ENCODE peak calls at places on chromosomes 12 and 14, in eight cellular contexts. G, S, O, Q, T, D, N and H are unnamed samples.

GRCh38 chr14:56979961-56980360 is 169.7 kb upstream of the OTX2 start:
- DNase-seq in T (no peak), N (no peak), S (no peak), G (no peak), O (no peak), Q (no peak), D (no peak), H (no peak)

GRCh38 chr12:113097716-113098427 is 37.7 kb downstream of the RASAL1 start:
- DNase-seq in G (no peak), N (no peak), T (peak; percentile 71), O (no peak), D (no peak), S (no peak), Q (no peak), H (no peak)

GRCh38 chr12:26870491-26871419 is 37.8 kb upstream of the ITPR2 start:
- DNase-seq in D (peak; percentile 70), T (no peak), O (peak; percentile 19), S (peak; percentile 57), N (peak; percentile 30), G (no peak), Q (peak; percentile 77), H (peak; percentile 26)

GRCh38 chr14:65360144-65360784 is 52.3 kb upstream of the FUT8 start:
- DNase-seq in Q (no peak), G (no peak), N (no peak), D (no peak), O (no peak), S (no peak), T (no peak), H (no peak)

GRCh38 chr12:1481326-1481725 is 113.1 kb downstream of the FBXL14 start:
- DNase-seq in G (no peak), N (no peak), Q (no peak), S (no peak), T (no peak), D (no peak), O (no peak), H (no peak)

GRCh38 chr14:76826122-76826521 is at the start of gene LRRC74A:
- DNase-seq in N (no peak), Q (no peak), O (no peak), T (no peak), S (no peak), G (no peak), D (no peak), H (no peak)

GRCh38 chr14:43539210-43539609 is 967.9 kb downstream of the FSCB start:
- DNase-seq in G (no peak), D (no peak), N (no peak), S (peak; percentile 0), O (no peak), Q (no peak), T (peak; percentile 65), H (no peak)

GRCh38 chr14:103542545-103543088 is 13.6 kb downstream of the TRMT61A start:
- DNase-seq in Q (peak; percentile 54), D (peak; percentile 75), S (no peak), N (peak; percentile 66), O (peak; percentile 66), G (no peak), T (peak; percentile 61), H (no peak)

GRCh38 chr12:78703820-78704525 is 160.6 kb upstream of the SYT1 start:
- DNase-seq in T (no peak), N (no peak), S (peak; percentile 91), O (no peak), D (no peak), G (no peak), Q (no peak), H (peak; percentile 78)

GRCh38 chr14:21524575-21525518 is 1.3 kb downstream of the SALL2 start:
- DNase-seq in D (no peak), G (no peak), N (no peak), T (no peak), Q (no peak), S (no peak), O (no peak), H (no peak)

GRCh38 chr12:131353826-131354225 is 357.1 kb upstream of the SFSWAP start:
- DNase-seq in O (no peak), S (no peak), D (no peak), Q (no peak), N (no peak), G (no peak), T (no peak), H (no peak)

GRCh38 chr14:105989746-105990302 is 463.4 kb downstream of the TMEM121 start:
- DNase-seq in G (no peak), S (no peak), Q (no peak), O (no peak), N (no peak), T (no peak), D (no peak), H (no peak)

GRCh38 chr12:76554411-76555225 is 5.0 kb downstream of the OSBPL8 start:
- DNase-seq in Q (no peak), G (no peak), S (no peak), D (no peak), O (no peak), N (no peak), T (no peak), H (no peak)

GRCh38 chr12:105659355-105660075 is 329.0 kb downstream of the C12orf75 start:
- DNase-seq in G (no peak), T (peak; percentile 72), Q (no peak), O (no peak), D (no peak), S (no peak), N (peak; percentile 54), H (no peak)

GRCh38 chr12:123457980-123458779 is at the start of gene SNRNP35:
- DNase-seq in Q (peak; percentile 74), N (peak; percentile 83), O (peak; percentile 85), G (peak; percentile 87), S (peak; percentile 74), T (peak; percentile 87), D (peak; percentile 77), H (peak; percentile 69)
- TF ChIP-seq POLR2A in Q (no peak), N (no peak), O (peak; percentile 55), G (no peak), S (peak; percentile 29), T (no peak), D (peak; percentile 67), H (peak; percentile 52)

GRCh38 chr12:103978384-103978982 is 12.8 kb downstream of the TDG start:
- DNase-seq in Q (no peak), N (no peak), S (no peak), O (no peak), T (no peak), G (no peak), D (no peak), H (no peak)
- TF ChIP-seq POLR2A in Q (no peak), N (no peak), S (no peak), O (no peak), T (no peak), G (no peak), D (no peak), H (no peak)

GRCh38 chr14:23300687-23301223 is 1.9 kb downstream of the PPP1R3E start:
- DNase-seq in D (peak; percentile 41), O (peak; percentile 51), Q (no peak), T (peak; percentile 50), G (peak; percentile 73), N (peak; percentile 87), S (peak; percentile 13), H (no peak)
- TF ChIP-seq POLR2A in D (no peak), O (peak; percentile 5), Q (no peak), T (no peak), G (peak; percentile 11), N (no peak), S (peak; percentile 74), H (no peak)

GRCh38 chr14:91367173-91368171 is 50.1 kb downstream of the CCDC88C start:
- DNase-seq in O (peak; percentile 77), G (no peak), T (no peak), D (peak; percentile 90), S (peak; percentile 66), N (no peak), Q (peak; percentile 85), H (peak; percentile 22)
- TF ChIP-seq POLR2A in O (no peak), G (no peak), T (no peak), D (no peak), S (no peak), N (no peak), Q (no peak), H (no peak)

GRCh38 chr12:6124411-6125151 is at the start of gene VWF:
- DNase-seq in G (no peak), D (no peak), T (no peak), O (no peak), N (no peak), S (no peak), Q (no peak), H (no peak)
- TF ChIP-seq POLR2A in G (no peak), D (peak; percentile 54), T (no peak), O (peak; percentile 12), N (no peak), S (no peak), Q (no peak), H (no peak)

GRCh38 chr14:80946187-80946586 is 4.6 kb upstream of the CEP128 start:
- DNase-seq in O (no peak), G (no peak), T (no peak), S (peak; percentile 52), Q (no peak), D (no peak), N (no peak), H (no peak)

GRCh38 chr14:80942158-80942738 is 710 bp upstream of the CEP128 start:
- DNase-seq in Q (no peak), G (no peak), D (no peak), N (no peak), O (no peak), T (no peak), S (no peak), H (no peak)

GRCh38 chr14:80944861-80945617 is 3.5 kb upstream of the CEP128 start:
- DNase-seq in G (no peak), S (no peak), Q (no peak), N (no peak), O (no peak), T (no peak), D (no peak), H (no peak)

GRCh38 chr14:80940146-80940545 is 1.4 kb downstream of the CEP128 start:
- DNase-seq in S (no peak), T (no peak), D (no peak), O (no peak), N (no peak), G (no peak), Q (no peak), H (no peak)

GRCh38 chr14:80941241-80942157 is at the start of gene CEP128:
- DNase-seq in O (peak; percentile 95), G (peak; percentile 93), T (peak; percentile 98), Q (peak; percentile 93), S (peak; percentile 98), N (peak; percentile 96), D (peak; percentile 96), H (peak; percentile 97)
- TF ChIP-seq POLR2A in O (no peak), G (no peak), T (no peak), Q (no peak), S (no peak), N (no peak), D (peak; percentile 24), H (peak; percentile 49)

GRCh38 chr12:121614872-121615467 is 11.4 kb upstream of the ORAI1 start:
- DNase-seq in S (no peak), Q (no peak), N (no peak), D (no peak), O (no peak), G (no peak), T (no peak), H (no peak)
- TF ChIP-seq POLR2A in S (no peak), Q (no peak), N (no peak), D (no peak), O (no peak), G (no peak), T (no peak), H (no peak)